ENCODE peak calls at places on chromosomes 4 and X, in four cellular contexts. L is B cell, X is stomach, C is astrocyte of the cerebellum. A is an unnamed sample.
A peak's percentile ranks its signal among the peaks of the same experiment; 100 is the strongest.

GRCh38 chrX:107429090-107429489 is 20.4 kb upstream of the FRMPD3 start:
- DNase-seq in X (no peak), C (no peak), L (no peak), A (no peak)

GRCh38 chr4:129064717-129065116 is 28.6 kb downstream of the SCLT1 start:
- DNase-seq in X (no peak), C (peak; percentile 83), L (no peak), A (no peak)

GRCh38 chr4:183875251-183875825 is 29.8 kb upstream of the STOX2 start:
- DNase-seq in L (no peak), X (no peak), C (no peak), A (no peak)

GRCh38 chr4:17468638-17469221 is 43.2 kb downstream of the QDPR start:
- DNase-seq in C (peak; percentile 29), X (no peak), L (no peak), A (no peak)

GRCh38 chr4:94995684-94996394 is 238.1 kb downstream of the BMPR1B start:
- DNase-seq in L (no peak), X (no peak), C (no peak), A (no peak)

GRCh38 chrX:30580641-30581040 is 3.1 kb upstream of the TASL start:
- DNase-seq in X (no peak), L (no peak), C (no peak), A (no peak)

GRCh38 chr4:28148221-28148620 is 1287.6 kb downstream of the STIM2 start:
- DNase-seq in X (no peak), C (no peak), L (no peak), A (no peak)

GRCh38 chr4:141047228-141047884 is 85.9 kb downstream of the RNF150 start:
- DNase-seq in L (no peak), X (no peak), C (peak; percentile 38), A (no peak)

GRCh38 chr4:126136922-126137781 is 822.4 kb downstream of the FAT4 start:
- DNase-seq in X (no peak), C (no peak), L (no peak), A (no peak)

GRCh38 chrX:77679145-77679544 is 106.9 kb downstream of the ATRX start:
- DNase-seq in L (no peak), X (no peak), C (no peak), A (no peak)

GRCh38 chr4:56863441-56864129 is 42.1 kb upstream of the SPINK2 start:
- DNase-seq in C (no peak), L (no peak), X (no peak), A (no peak)

GRCh38 chr4:20684852-20685763 is 15.2 kb upstream of the PACRGL start:
- DNase-seq in X (no peak), L (no peak), C (peak; percentile 11), A (peak; percentile 27)

GRCh38 chrX:108020631-108021030 is 24.2 kb upstream of the VSIG1 start:
- DNase-seq in X (no peak), L (no peak), C (no peak), A (peak; percentile 12)

GRCh38 chr4:142846729-142847606 is 867 bp upstream of the INPP4B start:
- DNase-seq in L (no peak), C (no peak), X (peak; percentile 58), A (peak; percentile 34)

GRCh38 chrX:115058276-115058675 is 40.9 kb upstream of the IL13RA2 start:
- DNase-seq in X (no peak), C (peak; percentile 88), L (no peak), A (no peak)

GRCh38 chrX:53281321-53281822 is at the start of gene IQSEC2:
- DNase-seq in L (no peak), C (peak; percentile 57), X (peak; percentile 86), A (no peak)

GRCh38 chr4:10272511-10272910 is 155.9 kb upstream of the WDR1 start:
- DNase-seq in L (no peak), C (no peak), X (no peak), A (no peak)

GRCh38 chr4:24443200-24443599 is 141.2 kb downstream of the DHX15 start:
- DNase-seq in X (no peak), L (no peak), C (no peak), A (no peak)

GRCh38 chr4:81404294-81404693 is 67.4 kb downstream of the RASGEF1B start:
- DNase-seq in X (no peak), C (no peak), L (no peak), A (no peak)

GRCh38 chr4:111046811-111047210 is 423.9 kb upstream of the PITX2 start:
- DNase-seq in L (no peak), C (no peak), X (no peak), A (no peak)

GRCh38 chrX:45954026-45954425 is 591.2 kb downstream of the ZNF674 start:
- DNase-seq in C (no peak), X (no peak), L (no peak), A (no peak)

GRCh38 chr4:8170341-8170740 is 11.7 kb upstream of the ABLIM2 start:
- DNase-seq in C (no peak), X (no peak), L (no peak), A (no peak)

GRCh38 chr4:183354213-183354612 is 32.0 kb upstream of the CLDN24 start:
- DNase-seq in L (no peak), C (no peak), X (no peak), A (no peak)

GRCh38 chrX:153902388-153902787 is 2.1 kb upstream of the AVPR2 start:
- DNase-seq in C (no peak), L (no peak), X (no peak), A (no peak)

GRCh38 chrX:7072856-7073255 is 74.7 kb upstream of the STS start:
- DNase-seq in X (no peak), C (no peak), L (no peak), A (no peak)

GRCh38 chrX:7073336-7073735 is 74.2 kb upstream of the STS start:
- DNase-seq in C (no peak), L (no peak), X (no peak), A (no peak)

GRCh38 chrX:7074908-7075204 is 72.7 kb upstream of the STS start:
- DNase-seq in L (no peak), C (no peak), X (no peak), A (no peak)

GRCh38 chrX:7076245-7076661 is 71.3 kb upstream of the STS start:
- DNase-seq in L (no peak), X (no peak), C (no peak), A (no peak)

DNA sequence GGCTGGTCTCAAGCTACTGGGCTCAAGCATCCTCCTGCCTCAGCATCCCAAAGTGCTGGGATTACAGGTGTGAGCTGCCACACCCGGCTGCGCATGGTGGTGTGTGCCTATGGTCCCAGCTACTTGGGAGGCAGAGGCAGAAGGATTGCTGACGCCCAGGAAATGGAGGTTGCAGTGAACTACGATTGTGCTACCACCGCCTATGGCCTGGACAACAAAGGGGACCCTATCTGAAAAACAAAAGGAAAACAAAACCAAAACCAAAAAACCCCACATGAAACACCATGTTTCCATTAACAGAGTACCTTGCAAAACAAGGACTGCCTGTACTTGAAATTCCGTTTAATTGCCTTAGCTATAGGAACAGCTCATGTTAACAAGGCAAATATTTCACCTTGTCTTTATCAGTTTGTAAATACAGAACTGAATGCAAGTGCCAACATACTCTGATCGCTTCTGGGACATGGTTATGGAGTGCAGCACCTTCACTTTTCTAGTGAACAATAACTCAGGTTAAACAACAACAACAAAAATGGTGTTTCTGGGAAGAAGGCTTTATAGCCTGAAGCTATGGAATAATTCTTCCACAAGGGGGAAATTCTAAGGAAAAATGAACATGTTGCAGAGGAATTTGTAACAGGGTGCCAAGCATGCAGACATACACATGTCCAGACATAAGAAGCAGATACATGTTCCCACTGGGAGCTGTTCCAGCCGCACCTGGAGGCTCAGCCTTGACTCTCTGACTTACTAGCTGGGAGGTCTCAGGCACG is 73.2 kb upstream of the STS start:
- DNase-seq in C (no peak), X (peak; percentile 63), L (no peak), A (no peak)
- TF ChIP-seq CTCF in C (peak; percentile 21), X (no peak), L (no peak), A (no peak)

GRCh38 chr4:70269674-70270073 is 27.3 kb downstream of the CSN3 start:
- DNase-seq in C (no peak), X (no peak), L (no peak), A (no peak)
- TF ChIP-seq CTCF in C (no peak), X (peak; percentile 12), L (no peak), A (no peak)

DNA sequence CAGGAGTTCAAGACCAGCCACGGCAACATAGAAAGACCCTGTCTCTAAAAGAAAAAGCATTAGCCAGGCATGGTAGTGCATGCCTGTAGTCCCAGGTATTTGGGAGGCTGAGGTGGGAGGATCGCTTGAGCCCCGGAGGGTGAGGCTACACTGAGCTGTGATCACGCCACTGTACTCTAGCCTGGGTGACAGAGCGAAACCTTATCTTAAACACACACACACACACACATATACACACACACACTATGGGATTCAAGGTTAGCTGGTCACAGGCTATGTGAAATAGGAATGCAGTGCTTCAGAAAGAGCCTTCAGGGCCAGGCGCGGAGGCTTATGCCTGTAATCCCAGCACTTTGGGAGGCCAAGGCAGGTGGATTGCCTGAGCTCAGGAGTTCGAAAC is 23.5 kb downstream of the NLGN3 start:
- DNase-seq in X (no peak), C (no peak), L (no peak), A (no peak)
- TF ChIP-seq CTCF in X (no peak), C (no peak), L (no peak), A (no peak)

GRCh38 chrX:135477576-135477975 is 42.9 kb upstream of the INTS6L start:
- DNase-seq in L (no peak), X (peak; percentile 79), C (peak; percentile 44), A (no peak)
- TF ChIP-seq CTCF in L (peak; percentile 22), X (no peak), C (peak; percentile 23), A (peak; percentile 46)

DNA sequence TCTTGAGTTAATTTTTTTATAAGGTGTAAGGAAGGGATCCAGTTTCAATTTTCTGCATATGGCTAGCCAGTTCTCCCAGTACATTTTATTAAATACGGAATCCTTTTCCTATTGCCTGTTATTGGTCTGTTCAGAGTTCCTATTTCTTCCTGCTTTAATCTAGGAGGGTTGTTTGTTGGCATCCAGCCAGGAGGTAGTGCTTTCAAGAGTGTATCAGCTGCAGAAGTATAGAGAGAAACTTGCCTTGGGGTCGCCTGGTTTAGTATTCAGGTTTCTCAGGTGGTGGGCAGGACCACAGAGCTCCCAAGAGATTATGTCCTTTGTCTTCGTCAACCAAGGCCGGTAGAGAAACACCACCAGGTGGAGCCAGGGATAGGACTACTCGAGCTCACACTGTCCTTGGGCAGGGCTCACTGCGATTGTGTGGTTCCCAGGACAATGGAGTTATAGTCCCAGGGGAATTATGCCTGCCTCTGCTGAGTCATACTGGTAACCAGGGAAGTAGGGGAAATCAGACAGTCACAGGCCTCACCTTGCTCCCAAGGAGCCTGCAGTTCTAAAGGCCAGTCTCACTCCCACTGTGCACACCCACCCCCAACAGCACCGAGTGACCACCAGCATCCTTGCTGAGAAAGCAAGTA is 168.1 kb downstream of the VSIG4 start:
- DNase-seq in X (no peak), L (no peak), C (no peak), A (peak; percentile 16)
- TF ChIP-seq CTCF in X (no peak), L (no peak), C (no peak), A (no peak)

GRCh38 chrX:19535481-19535880 is 20.2 kb upstream of the MAP3K15 start:
- DNase-seq in X (no peak), L (no peak), C (no peak), A (no peak)
- TF ChIP-seq CTCF in X (no peak), L (no peak), C (peak; percentile 49), A (no peak)

GRCh38 chrX:119698835-119699234 is 5.9 kb upstream of the SEPTIN6 start:
- DNase-seq in X (no peak), C (peak; percentile 33), L (no peak), A (peak; percentile 47)
- TF ChIP-seq CTCF in X (peak; percentile 28), C (peak; percentile 73), L (peak; percentile 60), A (peak; percentile 64)

DNA sequence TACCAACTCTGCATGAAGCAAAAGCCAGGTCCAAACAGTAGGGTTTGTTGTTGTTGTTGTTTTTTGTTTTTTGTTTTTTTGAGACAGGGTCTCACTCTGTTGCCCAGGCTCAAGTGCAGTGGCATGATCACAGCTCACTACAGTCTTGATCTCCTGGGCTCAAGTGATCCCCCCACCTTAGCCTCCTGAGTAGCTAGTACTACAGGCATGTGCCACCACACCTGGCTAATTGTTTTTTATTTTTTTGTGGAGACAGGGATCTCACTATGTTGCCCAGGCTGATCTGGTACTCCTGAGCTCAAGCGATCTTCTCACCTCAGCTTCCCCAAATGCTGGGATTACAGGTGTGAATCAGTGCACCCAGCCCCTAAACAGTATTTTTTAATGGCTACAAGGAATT is 6.2 kb downstream of the S100P start:
- DNase-seq in C (no peak), X (no peak), L (no peak), A (no peak)
- TF ChIP-seq CTCF in C (no peak), X (no peak), L (no peak), A (no peak)